ENCODE peak calls at places on chromosomes 16 and 17, in five cellular contexts. U, W, F, T and B are unnamed samples.

GRCh38 chr16:74999208-74999682 is 421 bp downstream of the ZNRF1 start:
- DNase-seq in U (peak), W (no peak), F (peak), T (peak), B (peak)

GRCh38 chr16:5582529-5582928 is 484.9 kb upstream of the EEF2KMT start:
- DNase-seq in U (no peak), W (no peak), F (no peak), T (no peak), B (no peak)

GRCh38 chr16:3880623-3881498 is at the start of gene CREBBP:
- DNase-seq in U (peak), W (peak), F (peak), T (peak), B (peak)

GRCh38 chr17:78414178-78415162 is 36.0 kb downstream of the PGS1 start:
- DNase-seq in U (peak), W (peak), F (peak), T (no peak), B (peak)

GRCh38 chr16:70805787-70806186 is 4.8 kb upstream of the VAC14 start:
- DNase-seq in U (no peak), W (no peak), F (no peak), T (no peak), B (no peak)

GRCh38 chr17:78019367-78019975 is 61.0 kb downstream of the TNRC6C start:
- DNase-seq in U (no peak), W (no peak), F (no peak), T (no peak), B (no peak)

GRCh38 chr16:14559809-14560227 is 70.2 kb downstream of the PARN start:
- DNase-seq in U (no peak), W (no peak), F (no peak), T (peak), B (no peak)

GRCh38 chr17:73613947-73614655 is 30.1 kb downstream of the SDK2 start:
- DNase-seq in U (no peak), W (no peak), F (no peak), T (no peak), B (no peak)

GRCh38 chr17:82370471-82371332 is 863 bp upstream of the UTS2R start:
- DNase-seq in U (peak), W (no peak), F (no peak), T (no peak), B (no peak)

GRCh38 chr17:41989702-41990419 is 23.3 kb downstream of the CNP start:
- DNase-seq in U (no peak), W (no peak), F (no peak), T (no peak), B (no peak)

GRCh38 chr16:68071547-68071901 is 13.6 kb upstream of the NFATC3 start:
- DNase-seq in U (no peak), W (no peak), F (no peak), T (no peak), B (no peak)

GRCh38 chr17:4485676-4486646 is 12.7 kb upstream of the SPNS2 start:
- DNase-seq in U (peak), W (peak), F (peak), T (no peak), B (peak)

GRCh38 chr16:67936124-67936875 is at the start of gene PSMB10:
- DNase-seq in U (peak), W (peak), F (peak), T (peak), B (no peak)

GRCh38 chr17:77892469-77893143 is 65.9 kb upstream of the TNRC6C start:
- DNase-seq in U (peak), W (no peak), F (no peak), T (no peak), B (no peak)

GRCh38 chr17:75490173-75490743 is 25.1 kb downstream of the CASKIN2 start:
- DNase-seq in U (no peak), W (no peak), F (no peak), T (no peak), B (no peak)

GRCh38 chr16:27503662-27504061 is 46.1 kb downstream of the GTF3C1 start:
- DNase-seq in U (no peak), W (no peak), F (no peak), T (no peak), B (no peak)